ENCODE peak calls at places on chromosomes 6 and 20, in ten cellular contexts. A, Z, X, E, Y, Q, T, P, U and N are unnamed samples.

GRCh38 chr6:33954453-33954852 is 150.7 kb upstream of the MLN start:
- DNase-seq in A (no peak), Z (no peak), X (no peak), E (no peak), Y (no peak), Q (no peak), T (no peak), P (no peak), U (no peak), N (no peak)

GRCh38 chr6:170086639-170087420 is 204.0 kb downstream of the DLL1 start:
- DNase-seq in A (no peak), Z (no peak), X (no peak), E (no peak), Y (no peak), Q (no peak), T (no peak), P (no peak), U (no peak), N (no peak)

GRCh38 chr6:39339557-39340555 is 17.4 kb upstream of the KCNK16 start:
- DNase-seq in A (peak; percentile 99), Z (no peak), X (no peak), E (no peak), Y (no peak), Q (no peak), T (no peak), P (no peak), U (no peak), N (no peak)

GRCh38 chr6:81362246-81362645 is 390.2 kb downstream of the TENT5A start:
- DNase-seq in A (no peak), Z (no peak), X (no peak), E (peak; percentile 48), Y (no peak), Q (no peak), T (no peak), P (no peak), U (no peak), N (peak; percentile 51)

GRCh38 chr20:36217226-36217625 is 19.1 kb upstream of the AAR2 start:
- DNase-seq in A (no peak), Z (no peak), X (peak; percentile 27), E (no peak), Y (no peak), Q (no peak), T (peak; percentile 53), P (no peak), U (no peak), N (no peak)

GRCh38 chr6:155245193-155245592 is 18.6 kb upstream of the CLDN20 start:
- DNase-seq in A (no peak), Z (no peak), X (no peak), E (no peak), Y (no peak), Q (no peak), T (no peak), P (no peak), U (no peak), N (no peak)

GRCh38 chr6:23692184-23692583 is 433.8 kb upstream of the NRSN1 start:
- DNase-seq in A (no peak), Z (no peak), X (no peak), E (peak; percentile 74), Y (no peak), Q (no peak), T (no peak), P (no peak), U (no peak), N (no peak)

GRCh38 chr6:45816674-45817297 is 198.9 kb downstream of the CLIC5 start:
- DNase-seq in A (no peak), Z (no peak), X (no peak), E (peak; percentile 61), Y (peak; percentile 83), Q (no peak), T (no peak), P (no peak), U (no peak), N (no peak)

GRCh38 chr20:33689973-33690372 is 3.8 kb upstream of the E2F1 start:
- DNase-seq in A (no peak), Z (no peak), X (no peak), E (no peak), Y (peak; percentile 85), Q (no peak), T (no peak), P (peak; percentile 92), U (peak; percentile 50), N (no peak)

GRCh38 chr20:64077876-64078551 is 1.3 kb downstream of the RGS19 start:
- DNase-seq in A (no peak), Z (no peak), X (no peak), E (no peak), Y (no peak), Q (no peak), T (no peak), P (no peak), U (peak; percentile 52), N (no peak)

GRCh38 chr6:151551223-151551857 is 57.5 kb downstream of the CCDC170 start:
- DNase-seq in A (no peak), Z (no peak), X (no peak), E (no peak), Y (no peak), Q (no peak), T (no peak), P (no peak), U (no peak), N (no peak)

GRCh38 chr6:80923816-80924215 is 817.3 kb downstream of the BCKDHB start:
- DNase-seq in A (no peak), Z (no peak), X (no peak), E (no peak), Y (no peak), Q (no peak), T (no peak), P (no peak), U (no peak), N (no peak)

GRCh38 chr6:52590634-52590985 is 13.8 kb upstream of the TRAM2 start:
- DNase-seq in A (no peak), Z (no peak), X (no peak), E (peak; percentile 76), Y (no peak), Q (peak; percentile 60), T (no peak), P (no peak), U (no peak), N (no peak)

GRCh38 chr6:25315194-25315593 is 36.0 kb downstream of the CARMIL1 start:
- DNase-seq in A (no peak), Z (no peak), X (no peak), E (no peak), Y (no peak), Q (no peak), T (no peak), P (no peak), U (no peak), N (no peak)